ENCODE peak calls at places on chromosome 22, in seven cellular contexts. One of them, this sample, is unnamed.

GRCh38 chr22:37121887-37122591 is 12.5 kb upstream of the TMPRSS6 start:
- DNase-seq in psoas muscle: no peak
- DNase-seq in NCI-H1930: no peak
- DNase-seq in upper lobe of right lung: peak
- DNase-seq in Ammon's horn: no peak
- DNase-seq in stimulated activated CD4-positive, alpha-beta T cell treated with anti-CD3 and anti-CD28 coated beads, TNF-alpha, amount 100 ng/mL, for 1 hour: peak
- DNase-seq in cardiac muscle cell: peak
- DNase-seq in this sample: no peak

GRCh38 chr22:24875862-24876506 is 70.0 kb downstream of the SGSM1 start:
- DNase-seq in psoas muscle: no peak
- DNase-seq in NCI-H1930: no peak
- DNase-seq in upper lobe of right lung: no peak
- DNase-seq in Ammon's horn: no peak
- DNase-seq in stimulated activated CD4-positive, alpha-beta T cell treated with anti-CD3 and anti-CD28 coated beads, TNF-alpha, amount 100 ng/mL, for 1 hour: no peak
- DNase-seq in cardiac muscle cell: peak
- DNase-seq in this sample: peak

GRCh38 chr22:41048791-41049717 is 43.3 kb upstream of the EP300 start:
- DNase-seq in psoas muscle: peak
- DNase-seq in NCI-H1930: no peak
- DNase-seq in upper lobe of right lung: peak
- DNase-seq in Ammon's horn: peak
- DNase-seq in stimulated activated CD4-positive, alpha-beta T cell treated with anti-CD3 and anti-CD28 coated beads, TNF-alpha, amount 100 ng/mL, for 1 hour: no peak
- DNase-seq in cardiac muscle cell: peak
- DNase-seq in this sample: no peak

GRCh38 chr22:26463688-26464087 is 19.9 kb downstream of the HPS4 start:
- DNase-seq in psoas muscle: no peak
- DNase-seq in NCI-H1930: no peak
- DNase-seq in upper lobe of right lung: no peak
- DNase-seq in Ammon's horn: no peak
- DNase-seq in stimulated activated CD4-positive, alpha-beta T cell treated with anti-CD3 and anti-CD28 coated beads, TNF-alpha, amount 100 ng/mL, for 1 hour: no peak
- DNase-seq in cardiac muscle cell: no peak
- DNase-seq in this sample: no peak

GRCh38 chr22:25062378-25063095 is 110.0 kb downstream of the KIAA1671 start:
- DNase-seq in psoas muscle: no peak
- DNase-seq in NCI-H1930: no peak
- DNase-seq in upper lobe of right lung: no peak
- DNase-seq in Ammon's horn: no peak
- DNase-seq in stimulated activated CD4-positive, alpha-beta T cell treated with anti-CD3 and anti-CD28 coated beads, TNF-alpha, amount 100 ng/mL, for 1 hour: peak
- DNase-seq in cardiac muscle cell: no peak
- DNase-seq in this sample: no peak

GRCh38 chr22:40498454-40499186 is 128.2 kb downstream of the SGSM3 start:
- DNase-seq in psoas muscle: no peak
- DNase-seq in NCI-H1930: no peak
- DNase-seq in upper lobe of right lung: no peak
- DNase-seq in Ammon's horn: no peak
- DNase-seq in stimulated activated CD4-positive, alpha-beta T cell treated with anti-CD3 and anti-CD28 coated beads, TNF-alpha, amount 100 ng/mL, for 1 hour: no peak
- DNase-seq in cardiac muscle cell: peak
- DNase-seq in this sample: peak

GRCh38 chr22:23251445-23252093 is 71.3 kb downstream of the BCR start:
- DNase-seq in psoas muscle: no peak
- DNase-seq in NCI-H1930: no peak
- DNase-seq in upper lobe of right lung: no peak
- DNase-seq in Ammon's horn: no peak
- DNase-seq in stimulated activated CD4-positive, alpha-beta T cell treated with anti-CD3 and anti-CD28 coated beads, TNF-alpha, amount 100 ng/mL, for 1 hour: no peak
- DNase-seq in cardiac muscle cell: no peak
- DNase-seq in this sample: no peak

GRCh38 chr22:49084203-49084602 is 743.5 kb downstream of the BRD1 start:
- DNase-seq in psoas muscle: no peak
- DNase-seq in NCI-H1930: no peak
- DNase-seq in upper lobe of right lung: peak
- DNase-seq in Ammon's horn: no peak
- DNase-seq in stimulated activated CD4-positive, alpha-beta T cell treated with anti-CD3 and anti-CD28 coated beads, TNF-alpha, amount 100 ng/mL, for 1 hour: no peak
- DNase-seq in cardiac muscle cell: no peak
- DNase-seq in this sample: no peak

GRCh38 chr22:26852176-26852575 is 194.8 kb downstream of the MIAT start:
- DNase-seq in psoas muscle: no peak
- DNase-seq in NCI-H1930: no peak
- DNase-seq in upper lobe of right lung: no peak
- DNase-seq in Ammon's horn: no peak
- DNase-seq in stimulated activated CD4-positive, alpha-beta T cell treated with anti-CD3 and anti-CD28 coated beads, TNF-alpha, amount 100 ng/mL, for 1 hour: no peak
- DNase-seq in cardiac muscle cell: no peak
- DNase-seq in this sample: no peak

GRCh38 chr22:25564320-25564978 is at the start of gene GRK3:
- DNase-seq in psoas muscle: peak
- DNase-seq in NCI-H1930: peak
- DNase-seq in upper lobe of right lung: peak
- DNase-seq in Ammon's horn: peak
- DNase-seq in stimulated activated CD4-positive, alpha-beta T cell treated with anti-CD3 and anti-CD28 coated beads, TNF-alpha, amount 100 ng/mL, for 1 hour: no peak
- DNase-seq in cardiac muscle cell: peak
- DNase-seq in this sample: peak

GRCh38 chr22:46518542-46519325 is 18.7 kb downstream of the CELSR1 start:
- DNase-seq in psoas muscle: no peak
- DNase-seq in NCI-H1930: no peak
- DNase-seq in upper lobe of right lung: no peak
- DNase-seq in Ammon's horn: no peak
- DNase-seq in stimulated activated CD4-positive, alpha-beta T cell treated with anti-CD3 and anti-CD28 coated beads, TNF-alpha, amount 100 ng/mL, for 1 hour: no peak
- DNase-seq in cardiac muscle cell: no peak
- DNase-seq in this sample: no peak

GRCh38 chr22:46845281-46846153 is 83.1 kb downstream of the TBC1D22A start:
- DNase-seq in psoas muscle: no peak
- DNase-seq in NCI-H1930: no peak
- DNase-seq in upper lobe of right lung: no peak
- DNase-seq in Ammon's horn: peak
- DNase-seq in stimulated activated CD4-positive, alpha-beta T cell treated with anti-CD3 and anti-CD28 coated beads, TNF-alpha, amount 100 ng/mL, for 1 hour: no peak
- DNase-seq in cardiac muscle cell: peak
- DNase-seq in this sample: no peak

GRCh38 chr22:23075525-23076216 is 5.4 kb downstream of the GNAZ start:
- DNase-seq in psoas muscle: peak
- DNase-seq in NCI-H1930: no peak
- DNase-seq in upper lobe of right lung: no peak
- DNase-seq in Ammon's horn: no peak
- DNase-seq in stimulated activated CD4-positive, alpha-beta T cell treated with anti-CD3 and anti-CD28 coated beads, TNF-alpha, amount 100 ng/mL, for 1 hour: no peak
- DNase-seq in cardiac muscle cell: no peak
- DNase-seq in this sample: no peak

GRCh38 chr22:50063589-50064393 is 5.7 kb upstream of the TTLL8 start:
- DNase-seq in psoas muscle: no peak
- DNase-seq in NCI-H1930: no peak
- DNase-seq in upper lobe of right lung: no peak
- DNase-seq in Ammon's horn: no peak
- DNase-seq in stimulated activated CD4-positive, alpha-beta T cell treated with anti-CD3 and anti-CD28 coated beads, TNF-alpha, amount 100 ng/mL, for 1 hour: no peak
- DNase-seq in cardiac muscle cell: no peak
- DNase-seq in this sample: no peak

GRCh38 chr22:45238431-45239377 is 2.0 kb downstream of the KIAA0930 start:
- DNase-seq in psoas muscle: no peak
- DNase-seq in NCI-H1930: no peak
- DNase-seq in upper lobe of right lung: no peak
- DNase-seq in Ammon's horn: no peak
- DNase-seq in stimulated activated CD4-positive, alpha-beta T cell treated with anti-CD3 and anti-CD28 coated beads, TNF-alpha, amount 100 ng/mL, for 1 hour: no peak
- DNase-seq in cardiac muscle cell: no peak
- DNase-seq in this sample: no peak

GRCh38 chr22:36979016-36979415 is 40.2 kb downstream of the TST start:
- DNase-seq in psoas muscle: no peak
- DNase-seq in NCI-H1930: no peak
- DNase-seq in upper lobe of right lung: no peak
- DNase-seq in Ammon's horn: no peak
- DNase-seq in stimulated activated CD4-positive, alpha-beta T cell treated with anti-CD3 and anti-CD28 coated beads, TNF-alpha, amount 100 ng/mL, for 1 hour: no peak
- DNase-seq in cardiac muscle cell: no peak
- DNase-seq in this sample: no peak

GRCh38 chr22:20509344-20510047 is 2.1 kb downstream of the MED15 start:
- DNase-seq in psoas muscle: peak
- DNase-seq in NCI-H1930: no peak
- DNase-seq in upper lobe of right lung: no peak
- DNase-seq in Ammon's horn: peak
- DNase-seq in stimulated activated CD4-positive, alpha-beta T cell treated with anti-CD3 and anti-CD28 coated beads, TNF-alpha, amount 100 ng/mL, for 1 hour: no peak
- DNase-seq in cardiac muscle cell: peak
- DNase-seq in this sample: peak

GRCh38 chr22:43345356-43345755 is 2.2 kb upstream of the SCUBE1 start:
- DNase-seq in psoas muscle: no peak
- DNase-seq in NCI-H1930: no peak
- DNase-seq in upper lobe of right lung: no peak
- DNase-seq in Ammon's horn: no peak
- DNase-seq in stimulated activated CD4-positive, alpha-beta T cell treated with anti-CD3 and anti-CD28 coated beads, TNF-alpha, amount 100 ng/mL, for 1 hour: no peak
- DNase-seq in cardiac muscle cell: no peak
- DNase-seq in this sample: no peak

GRCh38 chr22:43179151-43179910 is 7.6 kb downstream of the TTLL12 start:
- DNase-seq in psoas muscle: no peak
- DNase-seq in NCI-H1930: no peak
- DNase-seq in upper lobe of right lung: no peak
- DNase-seq in Ammon's horn: no peak
- DNase-seq in stimulated activated CD4-positive, alpha-beta T cell treated with anti-CD3 and anti-CD28 coated beads, TNF-alpha, amount 100 ng/mL, for 1 hour: no peak
- DNase-seq in cardiac muscle cell: no peak
- DNase-seq in this sample: no peak

GRCh38 chr22:37054078-37054440 is 2.5 kb downstream of the KCTD17 start:
- DNase-seq in psoas muscle: no peak
- DNase-seq in NCI-H1930: no peak
- DNase-seq in upper lobe of right lung: no peak
- DNase-seq in Ammon's horn: no peak
- DNase-seq in stimulated activated CD4-positive, alpha-beta T cell treated with anti-CD3 and anti-CD28 coated beads, TNF-alpha, amount 100 ng/mL, for 1 hour: no peak
- DNase-seq in cardiac muscle cell: no peak
- DNase-seq in this sample: no peak

GRCh38 chr22:39097098-39098020 is at the start of gene APOBEC3H:
- DNase-seq in psoas muscle: no peak
- DNase-seq in NCI-H1930: no peak
- DNase-seq in upper lobe of right lung: peak
- DNase-seq in Ammon's horn: peak
- DNase-seq in stimulated activated CD4-positive, alpha-beta T cell treated with anti-CD3 and anti-CD28 coated beads, TNF-alpha, amount 100 ng/mL, for 1 hour: no peak
- DNase-seq in cardiac muscle cell: peak
- DNase-seq in this sample: no peak

GRCh38 chr22:29867260-29867659 is 15.7 kb upstream of the MTMR3 start:
- DNase-seq in psoas muscle: no peak
- DNase-seq in NCI-H1930: no peak
- DNase-seq in upper lobe of right lung: no peak
- DNase-seq in Ammon's horn: no peak
- DNase-seq in stimulated activated CD4-positive, alpha-beta T cell treated with anti-CD3 and anti-CD28 coated beads, TNF-alpha, amount 100 ng/mL, for 1 hour: no peak
- DNase-seq in cardiac muscle cell: no peak
- DNase-seq in this sample: no peak

GRCh38 chr22:19516378-19517170 is 7.6 kb downstream of the CLDN5 start:
- DNase-seq in psoas muscle: no peak
- DNase-seq in NCI-H1930: no peak
- DNase-seq in upper lobe of right lung: no peak
- DNase-seq in Ammon's horn: no peak
- DNase-seq in stimulated activated CD4-positive, alpha-beta T cell treated with anti-CD3 and anti-CD28 coated beads, TNF-alpha, amount 100 ng/mL, for 1 hour: no peak
- DNase-seq in cardiac muscle cell: no peak
- DNase-seq in this sample: no peak

GRCh38 chr22:18954333-18954732 is 18.2 kb upstream of the PRODH start:
- DNase-seq in psoas muscle: peak
- DNase-seq in NCI-H1930: peak
- DNase-seq in upper lobe of right lung: peak
- DNase-seq in Ammon's horn: peak
- DNase-seq in stimulated activated CD4-positive, alpha-beta T cell treated with anti-CD3 and anti-CD28 coated beads, TNF-alpha, amount 100 ng/mL, for 1 hour: peak
- DNase-seq in cardiac muscle cell: peak
- DNase-seq in this sample: no peak

GRCh38 chr22:45503816-45504702 is 1.4 kb downstream of the FBLN1 start:
- DNase-seq in psoas muscle: no peak
- DNase-seq in NCI-H1930: no peak
- DNase-seq in upper lobe of right lung: no peak
- DNase-seq in Ammon's horn: no peak
- DNase-seq in stimulated activated CD4-positive, alpha-beta T cell treated with anti-CD3 and anti-CD28 coated beads, TNF-alpha, amount 100 ng/mL, for 1 hour: no peak
- DNase-seq in cardiac muscle cell: peak
- DNase-seq in this sample: no peak

This sample was measured in NCI-H460.